ENCODE peak calls at places on chromosome 5, in six cellular contexts. Y is dorsolateral prefrontal cortex, E is brain microvascular endothelial cell, D is fibroblast of pulmonary artery, L is foreskin fibroblast, Q is ovary. O is an unnamed sample.

GRCh38 chr5:79938468-79938867 is 52.6 kb downstream of the MTX3 start:
- DNase-seq in Y (no peak), E (no peak), D (no peak), L (no peak), Q (no peak), O (no peak)

GRCh38 chr5:7897014-7897600 is 28.2 kb downstream of the MTRR start:
- DNase-seq in Y (no peak), E (peak), D (peak), L (peak), Q (peak), O (peak)

GRCh38 chr5:72955143-72955767 is 586 bp upstream of the FCHO2 start:
- DNase-seq in Y (no peak), E (no peak), D (peak), L (peak), Q (peak), O (peak)

GRCh38 chr5:169686137-169686536 is 49.1 kb downstream of the DOCK2 start:
- DNase-seq in Y (no peak), E (no peak), D (no peak), L (no peak), Q (no peak), O (no peak)

GRCh38 chr5:179404321-179405053 is 59.2 kb upstream of the ADAMTS2 start:
- DNase-seq in Y (no peak), E (peak), D (peak), L (peak), Q (no peak), O (peak)

GRCh38 chr5:96336351-96336985 is 96.6 kb downstream of the PCSK1 start:
- DNase-seq in Y (no peak), E (peak), D (peak), L (peak), Q (peak), O (peak)

GRCh38 chr5:116905885-116906284 is 331.3 kb upstream of the SEMA6A start:
- DNase-seq in Y (no peak), E (no peak), D (no peak), L (no peak), Q (no peak), O (no peak)

GRCh38 chr5:114223866-114224265 is 138.0 kb upstream of the KCNN2 start:
- DNase-seq in Y (no peak), E (peak), D (peak), L (no peak), Q (no peak), O (peak)

GRCh38 chr5:126464959-126465358 is 41.8 kb downstream of the GRAMD2B start:
- DNase-seq in Y (no peak), E (no peak), D (no peak), L (no peak), Q (no peak), O (no peak)

GRCh38 chr5:16600397-16600796 is 16.4 kb downstream of the RETREG1 start:
- DNase-seq in Y (peak), E (peak), D (peak), L (peak), Q (peak), O (peak)

GRCh38 chr5:176144508-176144907 is 93.7 kb upstream of the SIMC1 start:
- DNase-seq in Y (no peak), E (no peak), D (no peak), L (no peak), Q (no peak), O (no peak)

GRCh38 chr5:72307573-72307967 is 12.5 kb downstream of the MRPS27 start:
- DNase-seq in Y (no peak), E (no peak), D (no peak), L (no peak), Q (no peak), O (no peak)

GRCh38 chr5:17898766-17899165 is 264.5 kb downstream of the TAF11L14 start:
- DNase-seq in Y (no peak), E (no peak), D (no peak), L (no peak), Q (no peak), O (no peak)

GRCh38 chr5:132651838-132652476 is 6.0 kb upstream of the IL13 start:
- DNase-seq in Y (no peak), E (no peak), D (no peak), L (no peak), Q (no peak), O (no peak)

GRCh38 chr5:68848086-68848485 is 245.7 kb upstream of the SLC30A5 start:
- DNase-seq in Y (no peak), E (peak), D (peak), L (peak), Q (no peak), O (no peak)

GRCh38 chr5:93583799-93584530 is 943 bp downstream of the NR2F1 start:
- DNase-seq in Y (no peak), E (no peak), D (peak), L (peak), Q (peak), O (no peak)

GRCh38 chr5:74141053-74141452 is 499.5 kb downstream of the ENC1 start:
- DNase-seq in Y (no peak), E (peak), D (peak), L (peak), Q (no peak), O (peak)

GRCh38 chr5:178208540-178209227 is 4.4 kb downstream of the HNRNPAB start:
- DNase-seq in Y (no peak), E (no peak), D (no peak), L (peak), Q (no peak), O (no peak)

GRCh38 chr5:9358961-9359686 is 186.8 kb downstream of the SEMA5A start:
- DNase-seq in Y (no peak), E (peak), D (peak), L (peak), Q (no peak), O (peak)

GRCh38 chr5:67673618-67674017 is 477.0 kb upstream of the CD180 start:
- DNase-seq in Y (no peak), E (no peak), D (no peak), L (no peak), Q (no peak), O (no peak)

GRCh38 chr5:127697894-127698600 is 5.1 kb upstream of the CCDC192 start:
- DNase-seq in Y (no peak), E (peak), D (peak), L (peak), Q (no peak), O (peak)

GRCh38 chr5:94627191-94627590 is 8.7 kb downstream of the SLF1 start:
- DNase-seq in Y (no peak), E (no peak), D (no peak), L (no peak), Q (no peak), O (no peak)

GRCh38 chr5:94623877-94624276 is 5.4 kb downstream of the SLF1 start:
- DNase-seq in Y (no peak), E (no peak), D (no peak), L (no peak), Q (no peak), O (no peak)

GRCh38 chr5:94620257-94620656 is 1.8 kb downstream of the SLF1 start:
- DNase-seq in Y (no peak), E (no peak), D (no peak), L (no peak), Q (no peak), O (no peak)

GRCh38 chr5:94621763-94622162 is 3.3 kb downstream of the SLF1 start:
- DNase-seq in Y (no peak), E (no peak), D (no peak), L (no peak), Q (no peak), O (peak)

DNA sequence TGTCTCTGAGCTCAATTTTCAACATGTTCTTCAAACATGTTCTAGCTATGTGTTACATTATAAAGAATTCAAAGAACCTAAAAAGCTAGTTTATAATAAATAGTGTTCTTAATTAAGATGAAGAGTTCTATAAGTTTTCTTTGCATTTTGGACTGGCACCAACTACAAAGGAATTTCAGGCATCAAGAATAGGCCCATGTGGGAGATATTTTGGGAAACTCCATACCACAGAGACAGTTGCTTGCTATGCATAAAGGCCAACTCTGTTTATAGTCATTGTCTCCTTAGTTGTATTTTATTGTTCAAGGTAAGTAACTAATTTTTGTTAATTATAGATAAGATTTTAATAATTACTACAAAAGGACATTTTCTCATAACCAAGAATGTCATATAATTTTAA is 4.6 kb downstream of the SLF1 start:
- DNase-seq in Y (no peak), E (no peak), D (peak), L (no peak), Q (no peak), O (no peak)
- H3K4me3 ChIP-seq in Y (no peak), E (no peak), D (no peak), L (no peak), Q (no peak), O (no peak)

DNA sequence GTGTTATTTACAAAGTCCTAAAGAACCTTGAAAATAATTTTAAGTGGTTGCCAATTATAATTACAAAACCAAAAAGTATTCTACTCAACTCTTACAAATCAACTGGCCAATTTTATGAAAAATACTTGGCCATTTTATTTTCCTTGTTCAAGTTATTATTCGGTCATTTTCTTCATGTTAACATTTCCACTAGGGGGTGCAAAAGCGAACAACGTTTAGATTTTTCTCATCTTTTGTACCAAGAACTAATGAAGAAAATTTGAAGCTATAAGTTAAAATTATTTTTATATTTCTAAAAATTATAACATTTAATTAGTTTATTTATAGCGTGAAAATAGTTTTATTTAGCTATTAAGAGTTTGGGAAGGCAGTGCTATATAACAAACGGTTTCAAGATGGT is 1453.3 kb downstream of the MAT2B start:
- DNase-seq in Y (no peak), E (no peak), D (no peak), L (no peak), Q (no peak), O (peak)
- TF ChIP-seq CTCF in Y (peak), E (no peak), D (no peak), L (no peak), Q (no peak), O (peak)

DNA sequence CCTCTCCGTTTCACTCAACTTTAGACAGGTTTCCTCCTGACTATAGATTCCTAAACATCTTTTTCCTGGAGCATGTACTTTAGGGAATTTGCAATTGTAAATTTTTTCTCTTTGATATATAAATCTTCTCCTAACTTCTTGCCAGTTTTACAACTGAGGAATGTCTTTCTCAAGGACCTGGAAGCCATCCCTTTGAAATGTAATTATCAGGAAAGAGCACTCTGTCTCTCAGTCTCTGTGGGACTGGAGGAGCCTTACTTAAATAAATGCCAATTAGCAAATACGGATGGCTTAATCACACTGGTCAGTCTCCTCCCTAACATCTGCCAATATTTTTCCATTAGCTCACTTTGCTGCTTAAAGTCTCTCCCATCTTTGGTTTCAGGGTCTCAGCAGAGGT is 344.3 kb upstream of the ARRDC3 start:
- DNase-seq in Y (no peak), E (no peak), D (no peak), L (no peak), Q (no peak), O (no peak)
- H3K4me3 ChIP-seq in Y (no peak), E (no peak), D (no peak), L (no peak), Q (no peak), O (no peak)

GRCh38 chr5:112186401-112186990 is 232.6 kb downstream of the EPB41L4A start:
- DNase-seq in Y (no peak), E (peak), D (peak), L (peak), Q (no peak), O (peak)
- TF ChIP-seq CTCF in Y (peak), E (peak), D (peak), L (peak), Q (no peak), O (peak)

O was measured in choroid plexus epithelial cell.